ENCODE peak calls at places on chromosome 11, in nine cellular contexts. O, V, C, W, R, S, A, H and E are unnamed samples.

GRCh38 chr11:131671764-131672163 is 301.3 kb downstream of the NTM start:
- DNase-seq in W (no peak), C (no peak), A (no peak), R (no peak), O (no peak), H (no peak), V (peak), S (peak), E (no peak)

GRCh38 chr11:70233511-70233919 is 30.4 kb downstream of the FADD start:
- DNase-seq in R (no peak), A (no peak), V (no peak), C (no peak), H (peak), O (no peak), W (no peak), S (no peak), E (peak)

GRCh38 chr11:46050652-46051051 is 70.6 kb downstream of the PHF21A start:
- DNase-seq in S (no peak), R (peak), V (no peak), A (no peak), C (no peak), H (no peak), W (no peak), O (no peak), E (no peak)

GRCh38 chr11:63212742-63213141 is 30.7 kb downstream of the SLC22A25 start:
- DNase-seq in O (no peak), S (no peak), V (peak), A (peak), C (no peak), W (no peak), R (no peak), H (peak), E (no peak)

GRCh38 chr11:47590026-47590861 is 3.8 kb downstream of the FAM180B start:
- DNase-seq in O (peak), V (peak), C (peak), S (no peak), R (no peak), H (no peak), A (no peak), W (no peak), E (no peak)

GRCh38 chr11:127890026-127890611 is 697.2 kb downstream of the ETS1 start:
- DNase-seq in W (no peak), V (no peak), A (no peak), O (no peak), R (no peak), H (peak), C (no peak), S (no peak), E (no peak)

GRCh38 chr11:86228967-86229330 is 15.6 kb upstream of the EED start:
- DNase-seq in S (no peak), C (no peak), R (no peak), H (no peak), W (no peak), V (no peak), A (no peak), O (no peak), E (no peak)

GRCh38 chr11:119054418-119054817 is 2.6 kb downstream of the HYOU1 start:
- DNase-seq in S (no peak), W (no peak), V (no peak), C (no peak), A (no peak), R (no peak), H (no peak), O (no peak), E (no peak)

GRCh38 chr11:31133064-31133463 is 236.5 kb downstream of the DCDC1 start:
- DNase-seq in H (no peak), S (no peak), O (no peak), C (no peak), R (no peak), A (no peak), V (no peak), W (no peak), E (no peak)

GRCh38 chr11:121829159-121829643 is 286.8 kb downstream of the BLID start:
- DNase-seq in V (peak), H (peak), R (no peak), C (no peak), O (no peak), W (no peak), S (no peak), A (no peak), E (no peak)